ENCODE peak calls at places on chromosomes 3 and 15, in four cellular contexts. One of them, this sample, is unnamed.

GRCh38 chr15:71079208-71080044 is 35.8 kb upstream of the THSD4 start:
- DNase-seq in HepG2: no peak
- DNase-seq in H1: no peak
- DNase-seq in GM12878: no peak
- DNase-seq in this sample: no peak

GRCh38 chr3:153209596-153209995 is 47.6 kb downstream of the RAP2B start:
- DNase-seq in HepG2: no peak
- DNase-seq in GM12878: no peak
- DNase-seq in H1: peak; percentile 79
- DNase-seq in this sample: peak; percentile 81

GRCh38 chr15:69060744-69061143 is 46.2 kb downstream of the NOX5 start:
- DNase-seq in H1: no peak
- DNase-seq in HepG2: no peak
- DNase-seq in GM12878: no peak
- DNase-seq in this sample: no peak

GRCh38 chr15:40081691-40082194 is 26.9 kb downstream of the BMF start:
- DNase-seq in GM12878: no peak
- DNase-seq in HepG2: peak; percentile 96
- DNase-seq in H1: no peak
- DNase-seq in this sample: peak; percentile 71

GRCh38 chr3:112017081-112017480 is 17.5 kb upstream of the TMPRSS7 start:
- DNase-seq in HepG2: no peak
- DNase-seq in H1: no peak
- DNase-seq in GM12878: no peak
- DNase-seq in this sample: no peak

GRCh38 chr15:73727330-73728018 is 25.7 kb downstream of the INSYN1 start:
- DNase-seq in HepG2: no peak
- DNase-seq in H1: no peak
- DNase-seq in GM12878: no peak
- DNase-seq in this sample: no peak

GRCh38 chr3:46585799-46586693 is 19.9 kb upstream of the LRRC2 start:
- DNase-seq in GM12878: no peak
- DNase-seq in H1: no peak
- DNase-seq in HepG2: peak; percentile 81
- DNase-seq in this sample: no peak

GRCh38 chr15:52417501-52417900 is 111.2 kb downstream of the MYO5A start:
- DNase-seq in HepG2: no peak
- DNase-seq in H1: no peak
- DNase-seq in GM12878: no peak
- DNase-seq in this sample: no peak

GRCh38 chr3:128878011-128878457 is 1.4 kb upstream of the ACAD9 start:
- DNase-seq in H1: no peak
- DNase-seq in HepG2: no peak
- DNase-seq in GM12878: no peak
- DNase-seq in this sample: no peak

GRCh38 chr3:52523386-52524257 is 10.0 kb downstream of the NT5DC2 start:
- DNase-seq in GM12878: no peak
- DNase-seq in HepG2: no peak
- DNase-seq in H1: no peak
- DNase-seq in this sample: no peak

GRCh38 chr3:127734754-127735473 is 62.2 kb downstream of the ABTB1 start:
- DNase-seq in H1: no peak
- DNase-seq in HepG2: no peak
- DNase-seq in GM12878: no peak
- DNase-seq in this sample: peak; percentile 39

GRCh38 chr3:62874398-62875102 is 666 bp downstream of the CADPS start:
- DNase-seq in GM12878: no peak
- DNase-seq in HepG2: no peak
- DNase-seq in H1: no peak
- DNase-seq in this sample: no peak

GRCh38 chr3:23763040-23763477 is 42.7 kb upstream of the UBE2E1 start:
- DNase-seq in HepG2: no peak
- DNase-seq in H1: no peak
- DNase-seq in GM12878: no peak
- DNase-seq in this sample: no peak

GRCh38 chr3:111709645-111710044 is 114.5 kb upstream of the ZBED2 start:
- DNase-seq in GM12878: no peak
- DNase-seq in HepG2: no peak
- DNase-seq in H1: no peak
- DNase-seq in this sample: no peak

GRCh38 chr15:41607033-41607432 is 48.0 kb downstream of the TYRO3 start:
- DNase-seq in H1: no peak
- DNase-seq in GM12878: no peak
- DNase-seq in HepG2: no peak
- DNase-seq in this sample: no peak

GRCh38 chr15:68650901-68651709 is 72.3 kb downstream of the CORO2B start:
- DNase-seq in GM12878: no peak
- DNase-seq in H1: peak; percentile 72
- DNase-seq in HepG2: peak; percentile 18
- DNase-seq in this sample: peak; percentile 81

GRCh38 chr3:78974181-78974770 is 793.5 kb downstream of the ROBO1 start:
- DNase-seq in HepG2: no peak
- DNase-seq in GM12878: no peak
- DNase-seq in H1: no peak
- DNase-seq in this sample: no peak

GRCh38 chr15:97502038-97502437 is 458.5 kb upstream of the ARRDC4 start:
- DNase-seq in GM12878: no peak
- DNase-seq in H1: no peak
- DNase-seq in HepG2: no peak
- DNase-seq in this sample: no peak

GRCh38 chr3:168241156-168241555 is 145.4 kb upstream of the GOLIM4 start:
- DNase-seq in GM12878: no peak
- DNase-seq in H1: no peak
- DNase-seq in HepG2: no peak
- DNase-seq in this sample: no peak

GRCh38 chr3:180947761-180948390 is 35.4 kb downstream of the FXR1 start:
- DNase-seq in GM12878: no peak
- DNase-seq in H1: no peak
- DNase-seq in HepG2: no peak
- DNase-seq in this sample: no peak

GRCh38 chr3:187748050-187748481 is 2.8 kb upstream of the BCL6 start:
- DNase-seq in H1: peak; percentile 77
- DNase-seq in HepG2: peak; percentile 82
- DNase-seq in GM12878: no peak
- DNase-seq in this sample: peak; percentile 92

GRCh38 chr3:159472611-159473010 is 516.0 kb upstream of the IL12A start:
- DNase-seq in GM12878: no peak
- DNase-seq in HepG2: no peak
- DNase-seq in H1: no peak
- DNase-seq in this sample: no peak

GRCh38 chr3:152968388-152969024 is 133.6 kb downstream of the P2RY1 start:
- DNase-seq in GM12878: no peak
- DNase-seq in HepG2: no peak
- DNase-seq in H1: no peak
- DNase-seq in this sample: no peak

GRCh38 chr3:156675744-156676466 is 1.5 kb downstream of the TIPARP start:
- DNase-seq in H1: no peak
- DNase-seq in GM12878: no peak
- DNase-seq in HepG2: peak; percentile 24
- DNase-seq in this sample: no peak

GRCh38 chr3:76756578-76756977 is 283.3 kb upstream of the ROBO2 start:
- DNase-seq in HepG2: no peak
- DNase-seq in H1: no peak
- DNase-seq in GM12878: no peak
- DNase-seq in this sample: no peak

GRCh38 chr15:60554494-60554893 is 75.6 kb upstream of the ICE2 start:
- DNase-seq in H1: no peak
- DNase-seq in HepG2: no peak
- DNase-seq in GM12878: no peak
- DNase-seq in this sample: no peak

GRCh38 chr3:151837057-151837456 is 23.1 kb downstream of the AADAC start:
- DNase-seq in GM12878: no peak
- DNase-seq in H1: peak; percentile 34
- DNase-seq in HepG2: no peak
- DNase-seq in this sample: peak; percentile 43

GRCh38 chr3:141122455-141123030 is 71.4 kb downstream of the SPSB4 start:
- DNase-seq in HepG2: no peak
- DNase-seq in H1: no peak
- DNase-seq in GM12878: no peak
- DNase-seq in this sample: no peak
- TF ChIP-seq ZNF274 in HepG2: no peak
- TF ChIP-seq ZNF274 in H1: no peak
- TF ChIP-seq ZNF274 in GM12878: no peak
- TF ChIP-seq ZNF274 in this sample: no peak

DNA sequence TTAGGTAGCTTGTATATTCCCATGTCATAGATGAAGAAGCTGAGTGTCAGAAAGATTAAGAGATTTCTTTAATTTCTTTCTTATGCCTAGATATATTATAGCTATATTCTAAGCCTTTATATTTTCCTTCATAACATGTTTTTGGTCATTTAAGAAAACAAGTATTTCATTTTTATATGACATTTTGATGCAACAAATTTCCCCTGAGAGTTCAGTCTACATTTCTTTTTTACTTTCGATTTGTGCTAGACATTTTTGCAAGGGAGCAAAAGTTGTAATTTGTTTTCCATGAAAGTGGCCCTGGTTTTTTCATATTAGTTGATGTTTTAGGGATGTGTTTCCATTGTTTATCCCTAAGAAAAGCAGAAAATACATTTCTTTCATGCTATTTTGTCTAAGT is 344.9 kb downstream of the NLGN1 start:
- DNase-seq in H1: no peak
- DNase-seq in GM12878: no peak
- DNase-seq in HepG2: no peak
- DNase-seq in this sample: no peak
- TF ChIP-seq SUZ12 in H1: no peak
- TF ChIP-seq SUZ12 in GM12878: no peak
- TF ChIP-seq SUZ12 in HepG2: no peak
- TF ChIP-seq SUZ12 in this sample: no peak

DNA sequence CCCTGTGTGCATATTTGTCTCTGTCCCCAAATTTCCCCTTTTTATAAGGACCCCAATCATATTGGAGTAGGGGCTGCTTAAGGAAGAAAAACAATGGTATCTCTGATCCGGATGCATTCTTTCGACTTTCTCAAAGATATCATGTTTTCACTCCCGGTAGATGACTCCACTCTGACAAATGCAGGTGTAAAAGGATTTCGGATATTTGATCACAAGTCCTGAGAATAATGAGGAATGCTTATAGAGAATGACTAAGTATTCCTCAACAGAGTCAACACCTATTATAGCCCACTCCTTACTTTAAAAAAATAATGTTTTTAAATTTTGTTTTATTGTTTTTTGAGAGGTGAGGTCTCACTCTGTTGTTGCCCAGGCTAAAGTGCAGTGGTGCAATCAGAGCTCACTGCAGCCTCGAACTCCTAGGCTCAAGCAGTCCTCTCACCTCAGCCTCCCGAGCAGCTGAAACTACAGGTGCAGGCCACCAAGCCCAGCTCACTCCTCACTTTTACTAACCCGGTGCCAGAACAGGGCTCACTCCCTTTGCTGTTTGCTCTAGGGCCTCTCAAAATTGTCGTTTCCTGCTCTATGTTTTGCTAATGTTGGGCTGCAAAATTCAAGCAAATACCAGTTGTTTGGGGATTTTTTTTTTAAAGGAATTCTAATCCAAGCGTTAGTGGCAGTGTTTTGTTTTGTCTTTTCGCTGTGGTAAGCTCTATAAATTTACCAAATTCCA is 24.6 kb downstream of the COL8A1 start:
- DNase-seq in GM12878: no peak
- DNase-seq in HepG2: no peak
- DNase-seq in H1: no peak
- DNase-seq in this sample: peak; percentile 16
- TF ChIP-seq YY1 in GM12878: no peak
- TF ChIP-seq YY1 in HepG2: no peak
- TF ChIP-seq YY1 in H1: no peak
- TF ChIP-seq YY1 in this sample: no peak

GRCh38 chr3:13085081-13085845 is 12.0 kb upstream of the IQSEC1 start:
- DNase-seq in GM12878: no peak
- DNase-seq in HepG2: no peak
- DNase-seq in H1: no peak
- DNase-seq in this sample: no peak

GRCh38 chr3:13088020-13089006 is 15.1 kb upstream of the IQSEC1 start:
- DNase-seq in H1: no peak
- DNase-seq in GM12878: no peak
- DNase-seq in HepG2: no peak
- DNase-seq in this sample: no peak

GRCh38 chr3:13085846-13086179 is 12.6 kb upstream of the IQSEC1 start:
- DNase-seq in HepG2: no peak
- DNase-seq in H1: no peak
- DNase-seq in GM12878: no peak
- DNase-seq in this sample: no peak

GRCh38 chr3:13086594-13086993 is 13.4 kb upstream of the IQSEC1 start:
- DNase-seq in H1: no peak
- DNase-seq in HepG2: no peak
- DNase-seq in GM12878: no peak
- DNase-seq in this sample: no peak

DNA sequence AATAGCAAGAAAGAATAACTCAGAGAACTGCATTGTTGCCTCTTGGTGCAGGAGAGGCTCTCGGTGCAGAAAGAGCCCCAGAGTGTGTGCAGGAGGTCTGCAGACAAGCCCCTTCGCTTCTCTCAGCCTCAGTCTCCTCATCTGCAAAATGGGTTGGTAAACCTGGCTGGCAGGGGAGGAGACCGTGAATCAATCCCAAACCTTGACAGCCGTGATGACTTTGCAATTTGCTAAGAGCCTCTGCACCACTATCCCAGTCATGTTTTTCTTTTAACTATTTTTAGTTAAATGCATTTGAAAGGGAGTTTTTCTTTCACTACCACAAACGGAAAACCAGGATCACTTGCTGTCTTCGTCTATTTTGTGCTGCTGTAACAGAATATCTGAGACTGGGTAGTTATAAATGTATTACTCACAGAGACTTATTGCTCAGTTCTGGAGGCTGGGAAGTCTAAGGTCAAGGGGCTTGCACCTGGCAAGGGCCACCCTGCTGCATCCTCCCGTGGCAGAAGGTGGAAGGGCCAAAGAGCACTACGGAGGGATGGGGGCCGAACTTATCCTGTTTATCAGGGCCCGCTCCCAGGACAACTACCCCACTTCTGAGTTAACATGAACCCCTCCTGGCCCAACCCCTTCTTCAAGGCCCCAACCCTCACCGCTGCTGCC is 14.2 kb upstream of the IQSEC1 start:
- DNase-seq in H1: no peak
- DNase-seq in HepG2: no peak
- DNase-seq in GM12878: no peak
- DNase-seq in this sample: no peak
- TF ChIP-seq ZNF274 in H1: no peak
- TF ChIP-seq ZNF274 in HepG2: no peak
- TF ChIP-seq ZNF274 in GM12878: no peak
- TF ChIP-seq ZNF274 in this sample: no peak

This sample was measured in NT2/D1.